ENCODE peak calls at places on chromosomes 5 and 9, in eight cellular contexts. U, M, C, D, K, Y, S and O are unnamed samples.

GRCh38 chr9:15612962-15613361 is 60.1 kb downstream of the CCDC171 start:
- DNase-seq in M (no peak), Y (no peak), S (no peak), U (no peak), D (no peak), K (no peak), C (no peak), O (no peak)

GRCh38 chr9:136179761-136180160 is 25.2 kb downstream of the LHX3 start:
- DNase-seq in D (no peak), K (no peak), C (no peak), Y (no peak), U (no peak), S (no peak), M (no peak), O (no peak)

GRCh38 chr9:87853843-87854242 is 28.8 kb upstream of the SPATA31E1 start:
- DNase-seq in M (no peak), S (no peak), C (no peak), K (no peak), D (no peak), U (no peak), Y (no peak), O (no peak)

GRCh38 chr9:69549310-69550202 is 122.6 kb downstream of the APBA1 start:
- DNase-seq in U (peak; percentile 7), Y (no peak), S (no peak), K (no peak), D (peak; percentile 57), M (peak; percentile 63), C (peak; percentile 21), O (no peak)

GRCh38 chr5:74212336-74212735 is 428.2 kb downstream of the ENC1 start:
- DNase-seq in S (no peak), C (no peak), D (no peak), U (no peak), K (no peak), Y (no peak), M (peak; percentile 16), O (peak; percentile 76)

GRCh38 chr9:92963831-92964606 is 16.7 kb downstream of the FGD3 start:
- DNase-seq in C (no peak), S (no peak), Y (peak; percentile 56), M (no peak), K (no peak), D (no peak), U (peak; percentile 75), O (no peak)

GRCh38 chr5:94524841-94525697 is 93.3 kb downstream of the KIAA0825 start:
- DNase-seq in K (no peak), S (no peak), M (peak; percentile 54), Y (no peak), C (peak; percentile 7), D (peak; percentile 49), U (no peak), O (no peak)

GRCh38 chr5:50958852-50959457 is 292.5 kb downstream of the PARP8 start:
- DNase-seq in Y (no peak), K (no peak), D (peak; percentile 39), S (no peak), U (no peak), C (peak; percentile 19), M (peak; percentile 56), O (no peak)

GRCh38 chr5:116378007-116378831 is 196.4 kb downstream of the SEMA6A start:
- DNase-seq in U (no peak), C (no peak), S (no peak), M (no peak), K (no peak), Y (no peak), D (no peak), O (no peak)

GRCh38 chr5:139747583-139748504 is 47.8 kb upstream of the PSD2 start:
- DNase-seq in C (no peak), M (peak; percentile 38), K (peak; percentile 80), Y (peak; percentile 67), S (no peak), D (peak; percentile 61), U (peak; percentile 60), O (peak; percentile 60)

GRCh38 chr9:93461810-93462209 is 8.4 kb upstream of the FAM120AOS start:
- DNase-seq in M (no peak), Y (no peak), U (no peak), K (no peak), D (no peak), C (no peak), S (no peak), O (no peak)

GRCh38 chr5:88660326-88660946 is 222.5 kb downstream of the MEF2C start:
- DNase-seq in U (no peak), K (no peak), D (peak; percentile 89), Y (no peak), C (peak; percentile 53), M (peak; percentile 26), S (peak; percentile 80), O (peak; percentile 31)

GRCh38 chr5:83306572-83307241 is 164.8 kb upstream of the VCAN start:
- DNase-seq in K (peak; percentile 76), Y (no peak), U (no peak), S (peak; percentile 31), C (no peak), D (peak; percentile 93), M (peak; percentile 94), O (no peak)

GRCh38 chr9:104802110-104802509 is 38.2 kb downstream of the NIPSNAP3B start:
- DNase-seq in C (no peak), M (peak; percentile 18), K (no peak), D (peak; percentile 81), Y (no peak), U (no peak), S (no peak), O (no peak)

GRCh38 chr5:150660108-150660831 is 781 bp upstream of the MYOZ3 start:
- DNase-seq in C (no peak), U (no peak), M (no peak), D (no peak), K (no peak), S (no peak), Y (no peak), O (peak; percentile 24)

GRCh38 chr9:93670208-93671029 is 94.0 kb downstream of the PHF2 start:
- DNase-seq in K (peak; percentile 62), M (peak; percentile 27), U (peak; percentile 3), S (peak; percentile 43), Y (peak; percentile 10), D (no peak), C (no peak), O (peak; percentile 19)

GRCh38 chr9:5825223-5825622 is 7.7 kb downstream of the ERMP1 start:
- DNase-seq in S (no peak), C (no peak), U (no peak), M (no peak), K (no peak), Y (no peak), D (no peak), O (no peak)

GRCh38 chr5:180211761-180212035 is 2.7 kb upstream of the RASGEF1C start:
- DNase-seq in D (no peak), C (no peak), Y (no peak), M (no peak), K (no peak), S (no peak), U (no peak), O (no peak)

GRCh38 chr5:34717426-34718327 is 61.5 kb downstream of the RAI14 start:
- DNase-seq in D (peak; percentile 98), S (peak; percentile 65), C (no peak), K (no peak), Y (no peak), M (peak; percentile 90), U (no peak), O (peak; percentile 82)

GRCh38 chr5:121640298-121640697 is 211.4 kb upstream of the FTMT start:
- DNase-seq in Y (no peak), U (no peak), M (no peak), C (no peak), S (no peak), K (no peak), D (no peak), O (no peak)

GRCh38 chr5:71456362-71456743 is 902 bp downstream of the BDP1 start:
- DNase-seq in C (no peak), U (no peak), M (no peak), K (no peak), Y (no peak), D (no peak), S (no peak), O (no peak)

GRCh38 chr9:76433406-76433805 is 25.6 kb upstream of the GCNT1 start:
- DNase-seq in U (no peak), D (peak; percentile 24), S (no peak), K (no peak), Y (no peak), M (no peak), C (no peak), O (peak; percentile 34)

GRCh38 chr5:147317978-147318684 is 83.3 kb downstream of the STK32A start:
- DNase-seq in K (no peak), M (no peak), C (no peak), D (no peak), S (no peak), Y (no peak), U (no peak), O (no peak)

GRCh38 chr5:130032807-130033206 is 128.5 kb downstream of the CHSY3 start:
- DNase-seq in K (no peak), M (no peak), Y (no peak), C (no peak), S (no peak), D (no peak), U (no peak), O (no peak)

GRCh38 chr9:132447346-132447745 is 37.3 kb downstream of the CFAP77 start:
- DNase-seq in K (no peak), D (no peak), Y (no peak), M (no peak), U (no peak), S (no peak), C (no peak), O (peak; percentile 84)

GRCh38 chr5:33032161-33033085 is 321.3 kb downstream of the NPR3 start:
- DNase-seq in U (no peak), Y (no peak), S (no peak), K (no peak), C (no peak), D (peak; percentile 71), M (peak; percentile 93), O (no peak)

GRCh38 chr5:170429014-170429413 is 39.8 kb upstream of the KCNMB1 start:
- DNase-seq in Y (no peak), S (no peak), C (peak; percentile 50), K (no peak), U (no peak), D (peak; percentile 5), M (no peak), O (peak; percentile 52)

GRCh38 chr5:63573402-63573801 is 388.8 kb downstream of the HTR1A start:
- DNase-seq in S (no peak), C (no peak), M (no peak), Y (no peak), U (no peak), D (no peak), K (no peak), O (no peak)

GRCh38 chr9:89477395-89477794 is 20.5 kb downstream of the SEMA4D start:
- DNase-seq in Y (no peak), U (peak; percentile 39), M (no peak), K (peak; percentile 25), D (no peak), C (no peak), S (no peak), O (no peak)

GRCh38 chr5:134184155-134185135 is 7.7 kb upstream of the SKP1 start:
- DNase-seq in S (peak; percentile 44), U (peak; percentile 80), K (peak; percentile 76), C (peak; percentile 87), D (peak; percentile 47), Y (peak; percentile 59), M (peak; percentile 73), O (peak; percentile 87)

GRCh38 chr9:114184071-114184470 is 28.7 kb downstream of the COL27A1 start:
- DNase-seq in Y (no peak), M (peak; percentile 63), K (no peak), D (peak; percentile 34), U (no peak), S (no peak), C (no peak), O (no peak)

GRCh38 chr5:98796197-98796972 is 22.9 kb downstream of the RGMB start:
- DNase-seq in C (peak; percentile 76), D (peak; percentile 81), K (no peak), U (peak; percentile 42), S (no peak), Y (no peak), M (peak; percentile 69), O (peak; percentile 48)

GRCh38 chr5:111697215-111697614 is 59.8 kb downstream of the NREP start:
- DNase-seq in M (peak; percentile 38), K (no peak), D (no peak), Y (no peak), S (no peak), U (no peak), C (no peak), O (no peak)

GRCh38 chr5:163260961-163261360 is 176.4 kb upstream of the CCNG1 start:
- DNase-seq in D (no peak), Y (no peak), K (no peak), S (no peak), U (no peak), M (no peak), C (no peak), O (no peak)